ENCODE peak calls at places on chromosomes 12 and 14, in eight cellular contexts. J is psoas muscle, O is heart left ventricle, K is neural progenitor cell, I is HCT116, N is neuronal stem cell, Z is tibial artery, B is left lung. U is an unnamed sample. For H3K4me1, the result is how much of the 10 kb centered on the place peaks cover.

GRCh38 chr14:58167891-58168290 is 15.9 kb upstream of the ARMH4 start:
- DNase-seq in J (no peak), O (no peak), K (no peak), I (no peak), N (no peak), Z (no peak), B (no peak), U (no peak)

GRCh38 chr14:49306152-49306751 is 279.9 kb downstream of the RPS29 start:
- DNase-seq in J (no peak), O (no peak), K (peak), I (peak), N (no peak), Z (no peak), B (no peak), U (no peak)

GRCh38 chr14:54703082-54703481 is 136.2 kb downstream of the SAMD4A start:
- DNase-seq in J (no peak), O (no peak), K (no peak), I (no peak), N (no peak), Z (no peak), B (no peak), U (no peak)

GRCh38 chr14:42316746-42317145 is 710.1 kb downstream of the LRFN5 start:
- DNase-seq in J (no peak), O (no peak), K (no peak), I (no peak), N (no peak), Z (no peak), B (no peak), U (no peak)

GRCh38 chr14:68182492-68182891 is 362.9 kb downstream of the RAD51B start:
- DNase-seq in J (no peak), O (no peak), K (no peak), I (no peak), N (no peak), Z (no peak), B (no peak), U (no peak)

GRCh38 chr14:42855159-42855558 is 1248.5 kb downstream of the LRFN5 start:
- DNase-seq in J (no peak), O (no peak), K (no peak), I (no peak), N (no peak), Z (no peak), B (no peak), U (no peak)

GRCh38 chr12:75672212-75672611 is 160.8 kb upstream of the KRR1 start:
- DNase-seq in J (no peak), O (no peak), K (no peak), I (no peak), N (no peak), Z (no peak), B (no peak), U (no peak)

GRCh38 chr14:68285421-68286179 is 466.0 kb downstream of the RAD51B start:
- DNase-seq in J (no peak), O (no peak), K (no peak), I (no peak), N (no peak), Z (no peak), B (no peak), U (peak)

GRCh38 chr12:92070864-92071445 is 74.7 kb downstream of the BTG1 start:
- DNase-seq in J (no peak), O (no peak), K (no peak), I (no peak), N (no peak), Z (no peak), B (no peak), U (no peak)

GRCh38 chr12:119699199-119699765 is 31.3 kb downstream of the PRKAB1 start:
- DNase-seq in J (no peak), O (no peak), K (no peak), I (no peak), N (no peak), Z (no peak), B (no peak), U (no peak)

GRCh38 chr14:41606249-41607118 is at the start of gene LRFN5:
- DNase-seq in J (peak), O (peak), K (peak), I (no peak), N (peak), Z (no peak), B (no peak), U (no peak)

GRCh38 chr12:124501080-124501642 is 66.3 kb downstream of the NCOR2 start:
- DNase-seq in J (no peak), O (no peak), K (peak), I (no peak), N (no peak), Z (no peak), B (no peak), U (no peak)

GRCh38 chr14:85617799-85618198 is 87.9 kb downstream of the FLRT2 start:
- DNase-seq in J (no peak), O (no peak), K (peak), I (no peak), N (no peak), Z (no peak), B (no peak), U (no peak)

GRCh38 chr12:120012067-120012621 is 23.1 kb downstream of the BICDL1 start:
- DNase-seq in J (no peak), O (no peak), K (peak), I (peak), N (peak), Z (no peak), B (no peak), U (peak)

GRCh38 chr12:24062642-24063245 is 113.3 kb upstream of the SOX5 start:
- DNase-seq in J (no peak), O (no peak), K (no peak), I (no peak), N (no peak), Z (no peak), B (no peak), U (no peak)

GRCh38 chr12:20262131-20262530 is 106.2 kb upstream of the PDE3A start:
- DNase-seq in J (no peak), O (no peak), K (peak), I (no peak), N (no peak), Z (no peak), B (no peak), U (no peak)
- H3K4me1 ChIP-seq in J (under half), O (under half), K (under half), I (under half), N (under half), Z (under half), B (under half), U (under half)

DNA sequence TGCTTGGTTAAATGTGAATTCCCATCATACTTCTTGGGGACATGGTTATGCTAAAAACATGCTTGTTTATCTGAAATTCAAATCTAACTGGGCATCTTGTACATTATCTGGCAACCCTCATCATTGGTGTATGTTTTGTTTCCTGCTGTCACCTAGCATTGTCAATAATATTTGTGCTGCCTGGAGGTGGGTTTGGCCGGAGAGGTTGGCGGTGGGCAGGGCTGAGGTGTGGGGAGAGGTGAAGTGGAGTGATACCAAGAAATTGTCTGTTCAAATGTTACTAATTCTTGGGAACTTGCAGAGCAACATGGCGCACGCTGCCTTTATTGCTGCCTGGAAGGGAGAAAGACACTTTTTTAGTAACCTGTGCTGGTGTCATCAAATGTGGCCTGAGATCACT is 280.5 kb downstream of the VRK1 start:
- DNase-seq in J (no peak), O (no peak), K (no peak), I (no peak), N (no peak), Z (no peak), B (no peak), U (no peak)
- H3K4me3 ChIP-seq in J (no peak), O (no peak), K (no peak), I (no peak), N (no peak), Z (no peak), B (no peak), U (no peak)

DNA sequence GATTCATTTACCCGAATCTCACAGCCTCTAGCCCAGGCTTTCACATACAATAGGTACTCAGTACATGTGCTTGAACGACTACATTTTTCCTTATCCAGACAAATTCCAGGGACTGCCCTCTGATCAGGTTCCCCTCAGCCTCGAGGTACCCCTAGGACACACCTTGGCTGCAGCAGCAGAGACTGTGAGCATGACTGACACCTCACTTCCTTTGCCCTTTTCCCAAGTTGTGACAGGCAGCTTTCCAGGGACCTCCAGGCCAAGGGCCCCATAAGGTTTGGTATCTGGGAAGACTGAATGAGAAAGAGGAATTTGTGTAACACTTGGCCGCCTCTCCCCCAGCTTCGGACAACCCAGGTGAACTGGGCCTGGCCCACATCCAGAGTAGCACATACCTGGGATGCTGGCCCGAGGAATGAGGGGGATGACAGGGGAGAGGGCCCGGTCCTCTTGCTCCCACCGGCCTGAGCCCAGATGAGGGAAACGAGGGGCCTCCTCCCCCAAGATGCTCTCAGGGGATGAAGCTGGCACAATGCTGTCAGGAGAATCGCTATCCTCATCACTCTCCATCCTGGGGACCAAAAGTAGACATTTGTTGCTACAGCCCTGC is 10.2 kb upstream of the PRKAG1 start:
- DNase-seq in J (no peak), O (no peak), K (no peak), I (no peak), N (no peak), Z (no peak), B (no peak), U (no peak)
- H3K27ac ChIP-seq in J (no peak), O (no peak), K (no peak), I (no peak), N (no peak), Z (no peak), B (no peak), U (no peak)

GRCh38 chr12:25084816-25085215 is 110.1 kb downstream of the DNAI7 start:
- DNase-seq in J (no peak), O (no peak), K (peak), I (no peak), N (no peak), Z (no peak), B (no peak), U (no peak)
- H3K4me1 ChIP-seq in J (under half), O (under half), K (under half), I (under half), N (under half), Z (under half), B (under half), U (under half)

GRCh38 chr14:37598973-37599526 is 3.6 kb downstream of the TTC6 start:
- DNase-seq in J (no peak), O (no peak), K (peak), I (no peak), N (no peak), Z (no peak), B (no peak), U (no peak)

GRCh38 chr14:37598085-37598972 is 2.9 kb downstream of the TTC6 start:
- DNase-seq in J (no peak), O (no peak), K (peak), I (no peak), N (no peak), Z (no peak), B (peak), U (no peak)

GRCh38 chr14:37600880-37601741 is 5.7 kb downstream of the TTC6 start:
- DNase-seq in J (no peak), O (no peak), K (no peak), I (no peak), N (no peak), Z (no peak), B (no peak), U (no peak)

GRCh38 chr14:37601849-37602248 is 6.4 kb downstream of the TTC6 start:
- DNase-seq in J (no peak), O (no peak), K (no peak), I (no peak), N (no peak), Z (no peak), B (no peak), U (no peak)

GRCh38 chr14:37599527-37600368 is 4.3 kb downstream of the TTC6 start:
- DNase-seq in J (no peak), O (no peak), K (peak), I (no peak), N (no peak), Z (no peak), B (no peak), U (no peak)
- H3K4me3 ChIP-seq in J (peak), O (no peak), K (peak), I (no peak), N (peak), Z (no peak), B (peak), U (no peak)

GRCh38 chr12:1795221-1795784 is 25.1 kb upstream of the LRTM2 start:
- DNase-seq in J (no peak), O (peak), K (no peak), I (no peak), N (no peak), Z (no peak), B (no peak), U (no peak)

GRCh38 chr12:1794440-1795090 is 25.8 kb upstream of the LRTM2 start:
- DNase-seq in J (peak), O (peak), K (no peak), I (no peak), N (no peak), Z (no peak), B (no peak), U (no peak)

GRCh38 chr12:1796515-1797010 is 23.8 kb upstream of the LRTM2 start:
- DNase-seq in J (peak), O (peak), K (no peak), I (no peak), N (no peak), Z (peak), B (no peak), U (no peak)

GRCh38 chr12:1797011-1797901 is 23.1 kb upstream of the LRTM2 start:
- DNase-seq in J (peak), O (peak), K (no peak), I (no peak), N (no peak), Z (peak), B (peak), U (peak)

DNA sequence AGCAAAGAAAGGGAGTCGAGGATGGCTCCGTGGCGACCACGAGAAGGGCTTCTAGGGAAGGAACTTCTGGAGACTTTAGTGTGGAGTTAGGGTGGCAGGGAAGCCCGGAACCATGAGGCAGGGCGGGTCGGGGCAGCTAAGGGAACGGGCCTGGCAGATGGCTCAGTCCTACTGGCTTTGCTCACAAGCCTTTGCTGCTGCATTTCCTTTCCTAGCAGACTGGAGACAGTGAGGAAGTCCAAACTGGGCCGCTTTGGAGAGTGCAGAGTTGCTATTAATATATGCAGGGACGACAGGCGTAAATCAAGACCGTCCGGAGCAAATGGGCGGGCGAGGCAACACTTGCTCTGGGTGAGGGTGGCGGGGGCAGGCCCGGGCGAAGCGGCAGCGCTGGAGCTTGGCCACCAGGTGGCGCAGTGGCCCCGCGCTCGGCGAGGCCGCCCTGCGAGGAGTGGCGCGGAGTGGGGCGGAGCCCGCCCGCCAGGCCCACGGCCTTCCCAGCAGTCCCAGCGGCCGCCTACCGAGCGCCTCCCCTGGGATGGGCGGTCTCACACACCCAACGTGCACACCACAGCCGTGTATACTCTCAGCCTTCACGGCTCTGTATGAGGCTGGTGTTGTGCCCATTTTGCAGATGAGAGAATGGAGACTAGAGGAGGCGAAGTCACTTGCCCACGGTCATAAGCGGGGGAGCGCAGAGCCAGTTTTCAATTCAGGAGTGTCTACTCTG is 24.4 kb upstream of the LRTM2 start:
- DNase-seq in J (peak), O (peak), K (peak), I (peak), N (peak), Z (peak), B (peak), U (peak)
- H3K27ac ChIP-seq in J (peak), O (peak), K (no peak), I (peak), N (no peak), Z (peak), B (peak), U (peak)

DNA sequence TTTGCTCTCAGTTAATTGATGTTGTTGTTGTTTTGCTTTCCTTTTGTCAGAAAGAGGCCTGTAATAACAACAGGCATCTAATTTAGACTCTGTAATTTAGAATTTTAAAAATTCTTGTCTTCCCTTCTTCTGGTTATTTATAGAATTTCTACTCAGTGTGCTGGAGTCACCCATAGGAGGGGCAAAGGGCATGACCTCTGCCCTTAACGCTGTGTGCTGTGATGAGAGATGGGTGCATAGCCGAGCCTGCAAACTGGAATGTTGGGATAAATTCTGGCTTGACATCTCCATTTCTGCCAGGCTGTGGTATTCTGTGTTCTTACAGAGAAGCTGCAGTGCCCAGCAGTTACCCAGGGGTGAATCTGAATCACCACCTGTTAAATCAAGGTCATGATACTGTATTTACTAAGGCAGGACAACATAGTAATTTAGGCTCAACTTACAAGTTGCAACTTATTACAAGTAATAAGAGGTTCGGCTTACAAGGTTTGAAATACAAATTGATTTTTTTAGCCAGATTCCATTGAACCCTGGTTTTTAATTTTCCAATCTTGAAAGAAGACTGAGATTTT is 53.3 kb downstream of the TRAF3 start:
- DNase-seq in J (no peak), O (no peak), K (no peak), I (no peak), N (no peak), Z (no peak), B (no peak), U (no peak)
- H3K4me1 ChIP-seq in J (under half), O (under half), K (under half), I (under half), N (under half), Z (under half), B (under half), U (under half)

DNA sequence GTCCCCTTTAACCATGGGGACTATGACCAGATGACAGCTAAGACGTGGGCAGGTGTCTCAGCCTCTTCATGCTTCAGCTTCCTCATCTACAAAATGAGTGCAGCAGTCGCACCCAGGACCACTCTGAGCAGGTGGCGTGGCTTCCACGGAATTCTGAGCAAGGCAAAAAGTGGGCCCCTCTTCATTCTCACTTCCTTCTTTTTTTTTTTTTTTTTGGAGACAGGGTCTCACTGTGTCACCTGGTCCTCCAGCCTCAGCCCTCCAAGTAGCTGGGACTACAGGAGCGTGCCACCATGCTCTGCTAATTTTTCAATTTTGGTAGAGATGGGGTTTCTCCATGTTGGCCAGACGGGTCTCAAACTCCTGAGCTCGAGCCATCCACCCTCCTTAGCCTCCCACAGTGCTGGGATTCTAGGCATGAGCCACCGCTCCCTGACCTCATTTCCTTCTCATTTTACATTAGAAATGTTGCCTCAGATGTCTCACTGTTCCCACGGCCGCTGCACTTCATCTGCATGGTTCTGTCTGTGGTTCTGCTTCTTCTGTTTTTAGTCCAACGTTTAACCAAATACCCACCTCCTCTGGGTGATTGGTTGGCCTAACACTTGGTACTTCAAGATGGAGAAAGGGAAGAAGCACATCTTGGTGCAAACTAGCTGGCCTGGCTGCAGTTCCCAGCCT is 41.3 kb upstream of the BCL7A start:
- DNase-seq in J (no peak), O (no peak), K (no peak), I (no peak), N (no peak), Z (no peak), B (no peak), U (no peak)
- H3K4me3 ChIP-seq in J (no peak), O (no peak), K (no peak), I (no peak), N (no peak), Z (no peak), B (no peak), U (no peak)

U was measured in effector memory CD4-positive, alpha-beta T cell.